ENCODE peak calls at places on chromosomes 2 and 18, in four cellular contexts. P is PC-9, B is H9, Y is HCT116. G is an unnamed sample.

GRCh38 chr18:77679869-77680268 is 430.2 kb downstream of the GALR1 start:
- DNase-seq in P (no peak), B (no peak), Y (no peak), G (no peak)

GRCh38 chr2:147450661-147451060 is 394.2 kb upstream of the ACVR2A start:
- DNase-seq in P (no peak), B (no peak), Y (no peak), G (no peak)

GRCh38 chr2:85318222-85319182 is 9.3 kb downstream of the TGOLN2 start:
- DNase-seq in P (no peak), B (no peak), Y (no peak), G (no peak)

GRCh38 chr2:161586517-161587167 is 37.6 kb upstream of the SLC4A10 start:
- DNase-seq in P (no peak), B (no peak), Y (peak; percentile 23), G (peak; percentile 27)

GRCh38 chr2:3575534-3576324 is 669 bp downstream of the RPS7 start:
- DNase-seq in P (no peak), B (no peak), Y (no peak), G (peak; percentile 55)

GRCh38 chr18:9827856-9828793 is 57.6 kb upstream of the TXNDC2 start:
- DNase-seq in P (peak; percentile 86), B (no peak), Y (peak; percentile 97), G (no peak)

GRCh38 chr18:54776282-54776977 is 51.8 kb upstream of the RAB27B start:
- DNase-seq in P (peak; percentile 64), B (no peak), Y (peak; percentile 95), G (no peak)

GRCh38 chr18:3481696-3482210 is 31.8 kb downstream of the TGIF1 start:
- DNase-seq in P (no peak), B (peak; percentile 63), Y (peak; percentile 35), G (peak; percentile 52)

GRCh38 chr2:11683966-11684365 is 14.0 kb upstream of the NTSR2 start:
- DNase-seq in P (no peak), B (no peak), Y (no peak), G (no peak)

GRCh38 chr2:231715988-231716616 is 7.8 kb downstream of the PTMA start:
- DNase-seq in P (no peak), B (no peak), Y (no peak), G (no peak)

GRCh38 chr2:101831351-101831865 is 133.9 kb downstream of the MAP4K4 start:
- DNase-seq in P (peak; percentile 55), B (peak; percentile 74), Y (peak; percentile 26), G (peak; percentile 54)

GRCh38 chr2:227772197-227772661 is 26.5 kb downstream of the SCYGR8 start:
- DNase-seq in P (no peak), B (peak; percentile 38), Y (no peak), G (no peak)

GRCh38 chr2:113869253-113869652 is 20.6 kb upstream of the ACTR3 start:
- DNase-seq in P (no peak), B (no peak), Y (no peak), G (no peak)

GRCh38 chr2:182504903-182505302 is 78.1 kb upstream of the PDE1A start:
- DNase-seq in P (no peak), B (no peak), Y (no peak), G (no peak)

GRCh38 chr2:182496596-182496995 is 69.8 kb upstream of the PDE1A start:
- DNase-seq in P (no peak), B (peak; percentile 39), Y (no peak), G (no peak)

GRCh38 chr2:182503886-182504285 is 77.0 kb upstream of the PDE1A start:
- DNase-seq in P (no peak), B (no peak), Y (no peak), G (no peak)

DNA sequence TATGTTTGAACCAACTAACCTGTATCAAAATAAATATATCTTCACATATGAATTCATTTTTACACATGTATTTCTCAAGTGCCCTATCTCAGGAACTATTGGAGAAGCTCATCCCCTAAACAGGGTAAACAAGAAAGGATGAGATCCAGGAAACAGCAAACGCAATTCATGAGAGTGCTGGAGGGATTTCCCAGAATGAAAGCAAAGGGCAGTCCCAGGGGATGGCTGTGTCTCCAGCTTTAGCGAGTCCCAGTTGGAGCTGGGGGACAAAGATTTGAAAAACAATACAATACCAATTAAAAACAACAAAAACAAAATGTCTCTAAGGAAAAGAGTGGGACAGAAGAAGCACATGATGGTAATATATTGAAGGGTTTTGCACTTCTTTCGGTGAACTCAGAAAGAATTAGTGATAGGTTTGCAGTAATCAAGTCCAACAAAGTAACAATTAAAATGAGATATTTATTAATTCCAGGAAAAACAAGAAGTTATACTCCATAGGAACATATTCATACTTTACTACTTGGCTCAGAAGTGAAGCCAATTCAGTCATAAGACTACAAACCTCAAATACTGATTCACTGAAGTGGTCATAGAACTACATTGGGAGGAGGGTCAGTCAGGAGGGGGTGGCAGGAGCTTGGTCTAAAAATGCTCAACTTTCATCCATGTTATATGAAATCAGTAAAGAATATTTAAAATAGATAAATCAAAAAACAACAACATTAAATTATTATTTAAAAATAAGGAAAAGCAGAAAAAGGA is 73.1 kb upstream of the PDE1A start:
- DNase-seq in P (no peak), B (no peak), Y (no peak), G (no peak)
- H2AFZ ChIP-seq in P (no peak overlapping the region), B (no peak overlapping the region), Y (no peak overlapping the region), G (no peak overlapping the region)

GRCh38 chr2:26033270-26033768 is 565 bp upstream of the RAB10 start:
- DNase-seq in P (peak; percentile 83), B (no peak), Y (peak; percentile 71), G (no peak)

GRCh38 chr2:26035110-26035728 is 1.3 kb downstream of the RAB10 start:
- DNase-seq in P (no peak), B (no peak), Y (no peak), G (peak; percentile 39)

GRCh38 chr2:26033769-26034596 is at the start of gene RAB10:
- DNase-seq in P (peak; percentile 100), B (peak; percentile 99), Y (peak; percentile 98), G (peak; percentile 99)

GRCh38 chr2:26039603-26040367 is 5.9 kb downstream of the RAB10 start:
- DNase-seq in P (no peak), B (no peak), Y (no peak), G (no peak)

GRCh38 chr2:26034597-26035067 is 748 bp downstream of the RAB10 start:
- DNase-seq in P (no peak), B (no peak), Y (no peak), G (peak; percentile 50)
- H2AFZ ChIP-seq in P (no peak overlapping the region), B (no peak overlapping the region), Y (no peak overlapping the region), G (peak overlapping the region; percentile 64)

DNA sequence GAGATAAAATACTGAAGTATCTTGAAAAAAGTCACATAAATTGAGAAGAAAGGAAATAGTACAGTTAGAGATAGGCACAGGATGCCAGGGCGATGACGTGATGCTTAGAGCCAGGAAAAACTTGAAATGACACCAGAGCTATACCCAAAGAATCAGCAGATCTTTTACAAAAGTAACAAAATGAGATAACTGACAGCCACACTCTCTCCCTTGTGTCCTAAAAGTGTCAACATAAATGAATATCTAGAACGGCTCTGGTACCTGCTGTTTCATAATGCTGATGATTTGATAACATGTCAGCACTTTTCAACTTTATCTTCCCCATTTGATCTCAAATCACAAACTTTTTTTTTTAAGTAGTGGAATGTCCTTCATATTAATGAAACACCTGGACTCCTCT is 45.6 kb upstream of the ZC3H15 start:
- DNase-seq in P (no peak), B (no peak), Y (no peak), G (no peak)
- H2AFZ ChIP-seq in P (no peak overlapping the region), B (no peak overlapping the region), Y (no peak overlapping the region), G (no peak overlapping the region)

DNA sequence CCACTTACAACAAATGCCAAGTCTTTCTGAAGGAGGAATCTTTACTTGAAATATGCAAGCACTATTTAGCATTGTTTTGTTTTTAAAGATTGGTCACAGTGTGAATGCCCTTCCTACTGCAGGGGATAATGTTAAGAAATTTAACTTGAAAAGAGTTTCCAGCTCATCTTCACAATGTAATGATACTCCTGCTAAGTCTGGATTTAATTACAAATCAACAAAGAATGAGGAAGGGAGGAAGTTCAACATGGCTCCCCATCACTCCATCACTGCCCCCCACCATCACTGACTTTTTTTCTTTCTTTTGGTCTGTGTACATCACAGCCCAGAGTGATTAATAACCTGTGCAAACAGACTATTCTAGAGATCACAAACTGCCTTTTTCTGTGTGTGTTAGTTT is 48.0 kb downstream of the SATB2 start:
- DNase-seq in P (no peak), B (no peak), Y (no peak), G (no peak)
- H2AFZ ChIP-seq in P (no peak overlapping the region), B (no peak overlapping the region), Y (no peak overlapping the region), G (no peak overlapping the region)